ENCODE peak calls at places on chromosome 14, in ten cellular contexts. S is GM13976; J is stimulated activated CD4-positive, alpha-beta T cell treated with anti-CD3 and anti-CD28 coated beads, TNF-alpha, amount 100 ng/mL, for 4 hours; Z is heart left ventricle; T is cardiac muscle cell; A is activated CD8-positive, alpha-beta memory T cell treated with anti-CD3 and anti-CD28 coated beads for 4 hours; Q is fibroblast of lung; C is midbrain; K is progenitor cell of endocrine pancreas; X is D341Med. O is an unnamed sample.

GRCh38 chr14:106842687-106843086 is 1316.3 kb downstream of the TMEM121 start:
- DNase-seq in Z (no peak), Q (no peak), K (no peak), S (no peak), C (no peak), X (no peak), T (no peak), J (no peak), A (no peak), O (no peak)

GRCh38 chr14:75559451-75560187 is 18.8 kb upstream of the FLVCR2 start:
- DNase-seq in K (no peak), Q (peak), Z (no peak), T (peak), A (peak), S (peak), X (no peak), J (no peak), C (no peak), O (no peak)

GRCh38 chr14:59343585-59343984 is 121.6 kb downstream of the GPR135 start:
- DNase-seq in C (no peak), J (no peak), A (no peak), X (no peak), Z (peak), K (no peak), T (no peak), S (no peak), Q (no peak), O (no peak)

GRCh38 chr14:91996951-91997371 is 42.9 kb downstream of the TRIP11 start:
- DNase-seq in K (no peak), A (no peak), Q (peak), S (peak), Z (no peak), T (peak), C (no peak), J (no peak), X (peak), O (peak)

GRCh38 chr14:60815371-60815770 is 80.8 kb downstream of the MNAT1 start:
- DNase-seq in A (no peak), X (no peak), T (no peak), S (peak), C (no peak), K (no peak), J (no peak), Q (no peak), Z (no peak), O (no peak)

GRCh38 chr14:56359245-56359644 is 220.4 kb upstream of the TMEM260 start:
- DNase-seq in C (no peak), K (no peak), S (no peak), Q (no peak), T (peak), X (no peak), A (no peak), Z (no peak), J (no peak), O (no peak)

GRCh38 chr14:22926316-22926715 is 2.9 kb downstream of the PRMT5 start:
- DNase-seq in K (no peak), S (no peak), C (no peak), T (no peak), Z (no peak), X (no peak), Q (peak), A (no peak), J (no peak), O (no peak)

GRCh38 chr14:62053188-62053587 is 291.0 kb downstream of the SNAPC1 start:
- DNase-seq in T (no peak), Z (no peak), A (no peak), C (no peak), Q (no peak), K (no peak), S (peak), X (no peak), J (no peak), O (no peak)

GRCh38 chr14:104486222-104486743 is 93.3 kb upstream of the C14orf180 start:
- DNase-seq in X (no peak), K (no peak), S (no peak), T (no peak), A (no peak), Q (no peak), Z (no peak), J (no peak), C (no peak), O (no peak)

GRCh38 chr14:104800600-104801283 is at the start of gene ZBTB42:
- DNase-seq in A (peak), C (no peak), T (peak), J (peak), K (peak), Q (peak), Z (peak), X (peak), S (peak), O (peak)

GRCh38 chr14:36553650-36554260 is 28.7 kb downstream of the NKX2-8 start:
- DNase-seq in A (no peak), S (peak), X (peak), Z (no peak), T (peak), J (no peak), C (peak), K (no peak), Q (peak), O (peak)

GRCh38 chr14:57574617-57575288 is 81.1 kb upstream of the CCDC198 start:
- DNase-seq in A (no peak), T (no peak), X (no peak), Q (no peak), J (no peak), K (no peak), Z (no peak), S (no peak), C (no peak), O (no peak)